ENCODE peak calls at places on chromosomes 7 and 10, in four cellular contexts. T, X, V and U are unnamed samples.
A peak's percentile ranks its signal among the peaks of the same experiment; 100 is the strongest.

GRCh38 chr7:46939558-46939957 is 642.4 kb downstream of the TNS3 start:
- DNase-seq in T (no peak), V (peak; percentile 40), X (no peak), U (no peak)

GRCh38 chr7:55271069-55271468 is 94.1 kb upstream of the LANCL2 start:
- DNase-seq in T (peak; percentile 24), V (no peak), X (no peak), U (no peak)

GRCh38 chr7:33550363-33550762 is 355.0 kb upstream of the BMPER start:
- DNase-seq in V (no peak), X (no peak), T (no peak), U (no peak)

GRCh38 chr7:110522751-110523200 is 568.2 kb upstream of the LRRN3 start:
- DNase-seq in X (no peak), V (no peak), T (peak; percentile 90), U (no peak)

GRCh38 chr7:45180084-45180986 is 22.7 kb downstream of the RAMP3 start:
- DNase-seq in V (no peak), X (peak; percentile 11), T (no peak), U (peak; percentile 25)

GRCh38 chr7:7641129-7641663 is 644 bp downstream of the UMAD1 start:
- DNase-seq in V (no peak), T (peak; percentile 27), X (no peak), U (no peak)

GRCh38 chr7:95578299-95578855 is 17.9 kb downstream of the PDK4 start:
- DNase-seq in T (no peak), V (no peak), X (no peak), U (no peak)

GRCh38 chr7:159050703-159051102 is 94.0 kb downstream of the VIPR2 start:
- DNase-seq in V (no peak), T (no peak), X (no peak), U (no peak)

GRCh38 chr7:50962962-50963374 is 180.3 kb upstream of the GRB10 start:
- DNase-seq in X (no peak), V (no peak), T (peak; percentile 43), U (no peak)

GRCh38 chr10:6464862-6465430 is 115.1 kb downstream of the PRKCQ start:
- DNase-seq in V (no peak), X (no peak), T (peak; percentile 14), U (no peak)

GRCh38 chr7:28986028-28986427 is 27.9 kb upstream of the TRIL start:
- DNase-seq in X (no peak), T (peak; percentile 78), V (no peak), U (no peak)

GRCh38 chr7:76318488-76319353 is 16.2 kb downstream of the HSPB1 start:
- DNase-seq in X (peak; percentile 60), V (peak; percentile 94), T (peak; percentile 80), U (no peak)

GRCh38 chr10:77881636-77882035 is 44.9 kb downstream of the DLG5 start:
- DNase-seq in V (no peak), T (no peak), X (no peak), U (no peak)

GRCh38 chr10:50419091-50419490 is 167.8 kb upstream of the ASAH2 start:
- DNase-seq in V (no peak), T (no peak), X (no peak), U (no peak)

GRCh38 chr10:4851176-4851575 is 25.2 kb downstream of the AKR1E2 start:
- DNase-seq in X (no peak), T (no peak), V (no peak), U (no peak)

GRCh38 chr10:56633876-56634452 is 272.9 kb upstream of the ZWINT start:
- DNase-seq in T (no peak), X (no peak), V (peak; percentile 67), U (no peak)

DNA sequence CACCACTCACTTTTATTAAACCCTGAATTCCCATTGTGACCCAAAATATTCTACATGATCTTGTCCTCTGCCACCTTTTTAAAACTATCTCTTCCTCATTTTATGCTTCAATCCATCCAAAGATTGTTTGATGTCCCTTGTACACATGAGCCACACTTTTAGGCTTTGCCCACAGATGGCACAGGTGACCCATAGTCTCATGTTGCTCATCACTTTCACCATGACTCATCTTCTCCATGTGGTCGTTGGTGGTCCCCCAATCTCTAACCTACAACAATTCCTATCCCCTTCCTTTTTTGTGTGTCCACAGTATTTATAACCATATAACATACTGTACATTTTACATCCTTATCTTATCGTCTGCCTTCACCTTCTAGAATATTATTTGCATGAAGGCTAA is 271.5 kb upstream of the ZWINT start:
- DNase-seq in T (no peak), V (no peak), X (no peak), U (no peak)
- TF ChIP-seq CTCF in T (no peak), V (no peak), X (no peak), U (no peak)

GRCh38 chr7:107579881-107580715 is at the start of gene BCAP29:
- DNase-seq in T (peak; percentile 67), V (peak; percentile 87), X (peak; percentile 78), U (peak; percentile 78)
- TF ChIP-seq CTCF in T (peak; percentile 17), V (no peak), X (no peak), U (peak; percentile 50)

GRCh38 chr7:117762055-117762454 is 111.2 kb downstream of the CTTNBP2 start:
- DNase-seq in T (no peak), X (no peak), V (no peak), U (no peak)

GRCh38 chr7:117764031-117764430 is 109.2 kb downstream of the CTTNBP2 start:
- DNase-seq in V (no peak), T (no peak), X (no peak), U (no peak)

GRCh38 chr7:117769085-117769484 is 104.2 kb downstream of the CTTNBP2 start:
- DNase-seq in T (no peak), X (no peak), V (peak; percentile 28), U (no peak)

GRCh38 chr7:117771756-117772155 is 101.5 kb downstream of the CTTNBP2 start:
- DNase-seq in X (no peak), T (no peak), V (no peak), U (no peak)

GRCh38 chr7:117766915-117767314 is 106.3 kb downstream of the CTTNBP2 start:
- DNase-seq in V (no peak), X (no peak), T (no peak), U (no peak)
- TF ChIP-seq CTCF in V (no peak), X (no peak), T (no peak), U (no peak)

DNA sequence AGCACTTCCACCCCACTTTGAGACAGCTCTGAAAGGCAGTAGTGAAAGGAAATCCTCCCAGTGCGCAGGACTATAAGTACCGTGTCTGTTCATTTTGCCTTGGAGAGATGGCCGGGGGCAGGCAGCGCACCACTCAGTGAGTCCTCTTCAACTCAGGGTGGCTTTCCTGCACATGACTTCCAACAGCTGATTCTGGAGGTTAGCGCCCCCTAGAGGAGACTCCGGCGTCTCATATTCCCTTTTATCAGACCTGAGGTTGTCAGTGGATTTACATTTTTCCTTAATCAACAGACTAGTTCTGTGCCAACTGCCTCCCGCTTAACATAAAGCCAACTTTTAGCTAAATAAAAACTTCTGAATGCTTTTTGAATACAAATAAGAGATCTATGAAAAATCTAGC is 101.0 kb downstream of the HERPUD2 start:
- DNase-seq in V (peak; percentile 33), X (no peak), T (no peak), U (no peak)
- TF ChIP-seq CTCF in V (peak; percentile 43), X (no peak), T (no peak), U (peak; percentile 65)

GRCh38 chr10:30842185-30842584 is 189.5 kb downstream of the ZNF438 start:
- DNase-seq in V (no peak), X (no peak), T (no peak), U (no peak)
- TF ChIP-seq CTCF in V (no peak), X (no peak), T (no peak), U (no peak)

GRCh38 chr10:65323802-65324201 is 1602.0 kb upstream of the LRRTM3 start:
- DNase-seq in X (no peak), T (no peak), V (no peak), U (no peak)
- TF ChIP-seq CTCF in X (no peak), T (no peak), V (no peak), U (no peak)

GRCh38 chr10:63633677-63634487 is 112.7 kb downstream of the REEP3 start:
- DNase-seq in V (no peak), X (no peak), T (peak; percentile 56), U (no peak)
- TF ChIP-seq CTCF in V (peak; percentile 3), X (peak; percentile 55), T (peak; percentile 63), U (peak; percentile 65)

GRCh38 chr10:93859049-93859655 is 34.6 kb upstream of the SLC35G1 start:
- DNase-seq in T (peak; percentile 15), V (peak; percentile 21), X (no peak), U (no peak)
- TF ChIP-seq CTCF in T (peak; percentile 21), V (peak; percentile 19), X (peak; percentile 37), U (peak; percentile 74)

DNA sequence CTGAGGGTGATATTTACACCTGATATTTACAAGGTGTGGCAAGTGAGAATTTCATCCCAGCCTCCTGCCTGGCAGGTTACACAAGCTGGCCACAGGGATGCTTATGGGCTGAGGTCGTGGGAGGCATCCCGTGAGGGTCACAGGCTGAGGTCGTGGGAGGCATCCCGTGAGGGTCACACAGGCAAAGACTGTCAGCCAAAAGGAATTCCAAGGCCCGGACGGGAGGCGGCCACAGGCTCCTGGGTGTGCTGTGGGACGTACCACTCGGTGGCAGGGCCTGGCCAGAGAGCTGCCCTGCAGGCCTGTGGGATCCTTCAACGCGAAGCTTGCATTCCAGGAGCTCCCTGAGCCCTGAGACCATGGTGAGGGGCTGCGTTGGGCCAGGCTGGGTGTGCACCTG is 460.6 kb downstream of the DNAJB6 start:
- DNase-seq in X (no peak), V (no peak), T (no peak), U (no peak)
- TF ChIP-seq CTCF in X (no peak), V (no peak), T (no peak), U (no peak)